ENCODE peak calls at places on chromosomes 4 and X, in four cellular contexts. H, X, V and J are unnamed samples.

GRCh38 chr4:54234497-54235205 is 5.6 kb downstream of the PDGFRA start:
- DNase-seq in H (no peak), X (no peak), V (no peak), J (no peak)

GRCh38 chr4:174369968-174370367 is 86.3 kb downstream of the CEP44 start:
- DNase-seq in H (no peak), X (no peak), V (no peak), J (no peak)

GRCh38 chrX:44072631-44073030 is 99.4 kb upstream of the NDP start:
- DNase-seq in H (no peak), X (no peak), V (no peak), J (no peak)

GRCh38 chrX:69031181-69031580 is 134.1 kb downstream of the PJA1 start:
- DNase-seq in H (no peak), X (no peak), V (no peak), J (no peak)

GRCh38 chr4:88584471-88584900 is 7.8 kb upstream of the HERC3 start:
- DNase-seq in H (no peak), X (no peak), V (no peak), J (no peak)

GRCh38 chrX:78673256-78673655 is 14.1 kb upstream of the RTL3 start:
- DNase-seq in H (no peak), X (no peak), V (no peak), J (no peak)

GRCh38 chr4:30717208-30718020 is 2.8 kb upstream of the PCDH7 start:
- DNase-seq in H (peak; percentile 60), X (peak; percentile 17), V (no peak), J (no peak)

GRCh38 chrX:150049647-150050046 is 111.4 kb upstream of the EOLA2 start:
- DNase-seq in H (no peak), X (no peak), V (no peak), J (no peak)

GRCh38 chrX:152635941-152636340 is 1.8 kb upstream of the GABRQ start:
- DNase-seq in H (peak; percentile 30), X (peak; percentile 10), V (no peak), J (no peak)

GRCh38 chrX:148024425-148025148 is 43.5 kb downstream of the FMR1NB start:
- DNase-seq in H (no peak), X (no peak), V (no peak), J (no peak)

GRCh38 chr4:169416997-169417396 is 146.2 kb upstream of the SH3RF1 start:
- DNase-seq in H (no peak), X (no peak), V (no peak), J (no peak)

GRCh38 chr4:98994474-98995182 is 893 bp upstream of the METAP1 start:
- DNase-seq in H (no peak), X (no peak), V (no peak), J (no peak)

GRCh38 chr4:21012851-21013331 is 312.6 kb downstream of the PACRGL start:
- DNase-seq in H (no peak), X (no peak), V (no peak), J (no peak)

GRCh38 chr4:3207531-3208037 is 41.4 kb upstream of the MSANTD1 start:
- DNase-seq in H (no peak), X (no peak), V (no peak), J (no peak)

GRCh38 chr4:153679476-153679875 is 4.6 kb upstream of the TLR2 start:
- DNase-seq in H (no peak), X (no peak), V (no peak), J (no peak)
- H3K27me3 ChIP-seq in H (no peaks in the 10 kb centered on the region), X (peaks cover 16% of the 10 kb centered on the region), V (peaks cover 8% of the 10 kb centered on the region), J (peaks cover 3% of the 10 kb centered on the region)

DNA sequence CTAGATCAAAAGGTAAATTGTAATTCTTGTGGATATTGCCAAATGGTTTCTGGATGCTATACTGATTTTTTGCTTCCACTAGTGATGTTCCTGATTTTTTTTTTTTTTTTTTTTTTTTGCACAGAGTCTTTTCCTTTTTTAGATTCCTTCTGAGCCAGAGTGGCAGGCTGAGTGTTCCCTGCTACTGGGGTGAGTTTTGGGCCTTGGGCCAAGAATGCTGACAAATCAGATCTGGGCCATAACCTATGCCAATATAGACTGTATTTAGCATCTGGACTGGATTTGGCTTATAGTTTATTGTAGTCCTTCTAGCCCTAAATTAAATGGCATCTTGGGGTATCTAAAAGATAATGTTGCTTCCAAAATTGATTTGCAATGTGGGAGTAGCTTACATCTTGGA is 52.8 kb downstream of the REPS2 start:
- DNase-seq in H (no peak), X (no peak), V (no peak), J (no peak)
- H3K27me3 ChIP-seq in H (no peaks in the 10 kb centered on the region), X (no peaks in the 10 kb centered on the region), V (no peaks in the 10 kb centered on the region), J (no peaks in the 10 kb centered on the region)

GRCh38 chr4:185883591-185883990 is 71.6 kb upstream of the SORBS2 start:
- DNase-seq in H (no peak), X (no peak), V (no peak), J (no peak)
- H3K27me3 ChIP-seq in H (no peaks in the 10 kb centered on the region), X (no peaks in the 10 kb centered on the region), V (no peaks in the 10 kb centered on the region), J (no peaks in the 10 kb centered on the region)

GRCh38 chr4:6196324-6196723 is 4.0 kb downstream of the JAKMIP1 start:
- DNase-seq in H (no peak), X (no peak), V (no peak), J (no peak)
- H3K27me3 ChIP-seq in H (peaks cover 53% of the 10 kb centered on the region), X (peaks cover 58% of the 10 kb centered on the region), V (peaks cover 15% of the 10 kb centered on the region), J (no peaks in the 10 kb centered on the region)

GRCh38 chr4:158778712-158779111 is 9.9 kb downstream of the FNIP2 start:
- DNase-seq in H (no peak), X (peak; percentile 56), V (no peak), J (no peak)
- H3K27me3 ChIP-seq in H (no peaks in the 10 kb centered on the region), X (no peaks in the 10 kb centered on the region), V (no peaks in the 10 kb centered on the region), J (no peaks in the 10 kb centered on the region)